ENCODE peak calls at places on chromosomes 5 and 9, in seven cellular contexts. R is kidney; O is SJSA1; S is right cardiac atrium; E is naive thymus-derived CD4-positive, alpha-beta T cell; L is cardiac muscle cell; M is fibroblast of lung. B is an unnamed sample.

GRCh38 chr5:140340605-140341004 is 5.8 kb downstream of the HBEGF start:
- DNase-seq in O (no peak), R (no peak), E (no peak), S (no peak), M (no peak), L (no peak), B (no peak)

GRCh38 chr5:51099173-51099853 is 283.9 kb upstream of the ISL1 start:
- DNase-seq in O (no peak), L (no peak), S (no peak), E (no peak), R (no peak), M (no peak), B (no peak)

GRCh38 chr5:133753856-133754255 is 141.5 kb upstream of the FSTL4 start:
- DNase-seq in S (no peak), O (no peak), E (no peak), R (no peak), L (no peak), M (no peak), B (no peak)

GRCh38 chr5:132469380-132470372 is 20.9 kb downstream of the IRF1 start:
- DNase-seq in O (no peak), L (no peak), E (no peak), S (no peak), R (peak; percentile 86), M (peak; percentile 72), B (peak; percentile 15)

GRCh38 chr9:124812401-124813016 is 35.6 kb downstream of the OLFML2A start:
- DNase-seq in R (peak; percentile 68), M (peak; percentile 95), L (no peak), O (peak; percentile 98), E (no peak), S (no peak), B (peak; percentile 95)

GRCh38 chr9:4167040-4167671 is 132.7 kb downstream of the GLIS3 start:
- DNase-seq in O (no peak), S (no peak), E (no peak), R (no peak), L (no peak), M (peak; percentile 89), B (no peak)

GRCh38 chr5:160020266-160020770 is 11.4 kb downstream of the TTC1 start:
- DNase-seq in R (no peak), L (no peak), S (no peak), O (no peak), M (no peak), E (no peak), B (no peak)

GRCh38 chr9:33517373-33517772 is 6.7 kb upstream of the ANKRD18B start:
- DNase-seq in E (no peak), R (no peak), L (peak; percentile 39), M (peak; percentile 66), S (no peak), O (no peak), B (no peak)

GRCh38 chr5:158530111-158530510 is 569.6 kb downstream of the EBF1 start:
- DNase-seq in L (no peak), O (no peak), R (no peak), E (no peak), M (no peak), S (no peak), B (no peak)

GRCh38 chr9:35746583-35746982 is 2.4 kb downstream of the GBA2 start:
- DNase-seq in S (no peak), R (no peak), M (no peak), E (no peak), L (no peak), O (no peak), B (no peak)

GRCh38 chr9:35748239-35748857 is 680 bp downstream of the GBA2 start:
- DNase-seq in S (no peak), M (no peak), R (no peak), O (no peak), E (no peak), L (no peak), B (no peak)

GRCh38 chr9:35748858-35749514 is at the start of the genes GBA2 and RGP1:
- DNase-seq in R (peak; percentile 95), E (peak; percentile 36), L (peak; percentile 91), O (peak; percentile 59), S (peak; percentile 94), M (peak; percentile 69), B (peak; percentile 81)

GRCh38 chr9:35743880-35744518 is 5.0 kb downstream of the GBA2 start:
- DNase-seq in M (no peak), R (no peak), S (no peak), E (no peak), O (no peak), L (no peak), B (no peak)

GRCh38 chr9:35745569-35745968 is 3.5 kb downstream of the GBA2 start:
- DNase-seq in O (no peak), S (no peak), L (no peak), E (no peak), R (no peak), M (no peak), B (no peak)
- H3K4me3 ChIP-seq in O (no peak overlapping the region), S (peak overlapping the region; percentile 98), L (peak overlapping the region; percentile 75), E (no peak overlapping the region), R (peak overlapping the region; percentile 91), M (peak overlapping the region; percentile 23), B (no peak overlapping the region)

DNA sequence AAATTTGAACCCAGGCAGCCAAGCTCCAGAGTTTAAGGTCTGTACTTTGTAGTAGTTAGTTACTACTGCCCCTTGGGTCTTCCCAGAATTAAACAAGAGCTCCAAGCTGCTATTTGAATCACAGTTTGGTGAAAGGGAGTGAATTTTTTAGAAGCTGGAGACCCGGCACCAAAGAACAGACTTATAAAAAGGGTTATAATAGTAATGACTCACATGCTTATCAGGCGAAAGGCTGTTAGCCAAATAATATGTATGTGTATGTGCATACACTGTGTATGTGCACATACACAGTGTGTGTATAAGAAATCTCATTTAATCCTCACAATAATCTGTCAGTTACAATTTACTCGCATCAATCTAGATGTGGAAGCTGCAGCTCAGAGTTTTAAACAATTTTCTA is 59.5 kb upstream of the ITGA1 start:
- DNase-seq in M (no peak), S (no peak), R (no peak), O (no peak), L (no peak), E (no peak), B (no peak)
- H3K27ac ChIP-seq in M (no peak overlapping the region), S (no peak overlapping the region), R (peak overlapping the region; percentile 8), O (peak overlapping the region; percentile 11), L (no peak overlapping the region), E (no peak overlapping the region), B (peak overlapping the region; percentile 71)

GRCh38 chr5:14264605-14265316 is 121.6 kb downstream of the TRIO start:
- DNase-seq in R (peak; percentile 95), M (peak; percentile 91), O (peak; percentile 98), S (peak; percentile 96), L (peak; percentile 93), E (peak; percentile 30), B (peak; percentile 93)
- H3K4me1 ChIP-seq in R (peaks cover 21% of the 10 kb centered on the region), M (peaks cover 51% of the 10 kb centered on the region), O (peaks cover 75% of the 10 kb centered on the region), S (peaks cover 18% of the 10 kb centered on the region), L (peaks cover 50% of the 10 kb centered on the region), E (no peaks in the 10 kb centered on the region), B (peaks cover 14% of the 10 kb centered on the region)

GRCh38 chr5:96257904-96258303 is 175.1 kb downstream of the PCSK1 start:
- DNase-seq in M (peak; percentile 35), S (no peak), L (no peak), O (peak; percentile 79), E (no peak), R (no peak), B (no peak)

GRCh38 chr5:96253140-96253539 is 179.9 kb downstream of the PCSK1 start:
- DNase-seq in E (no peak), M (no peak), O (no peak), L (no peak), R (no peak), S (no peak), B (no peak)

GRCh38 chr5:96256795-96257470 is 176.1 kb downstream of the PCSK1 start:
- DNase-seq in M (peak; percentile 81), E (no peak), R (no peak), L (peak; percentile 2), S (no peak), O (peak; percentile 81), B (peak; percentile 18)

GRCh38 chr5:96252596-96252995 is 180.5 kb downstream of the PCSK1 start:
- DNase-seq in L (no peak), M (no peak), O (no peak), E (no peak), S (no peak), R (no peak), B (no peak)

GRCh38 chr5:96254980-96255681 is 177.9 kb downstream of the PCSK1 start:
- DNase-seq in O (peak; percentile 73), E (no peak), R (no peak), L (no peak), M (peak; percentile 97), S (no peak), B (no peak)
- H3K4me3 ChIP-seq in O (no peak overlapping the region), E (no peak overlapping the region), R (no peak overlapping the region), L (no peak overlapping the region), M (no peak overlapping the region), S (no peak overlapping the region), B (no peak overlapping the region)

DNA sequence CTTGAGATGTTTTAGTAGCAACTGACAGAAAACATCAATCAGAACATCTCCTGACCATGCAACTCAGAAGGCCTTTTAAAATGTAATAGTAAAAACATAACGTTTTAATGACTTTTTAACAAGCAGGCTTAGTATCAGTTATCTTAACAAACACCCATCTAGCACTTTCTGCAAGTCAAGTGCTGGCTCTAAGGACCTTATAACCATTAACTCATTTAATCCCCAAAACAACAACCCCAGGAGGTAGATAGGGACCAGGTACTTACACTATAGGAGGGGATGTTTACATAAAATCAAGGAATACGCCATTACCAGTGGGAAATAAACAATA is 41.8 kb downstream of the ROR2 start:
- DNase-seq in M (no peak), S (no peak), E (no peak), R (no peak), L (no peak), O (no peak), B (no peak)
- H3K27ac ChIP-seq in M (no peak overlapping the region), S (no peak overlapping the region), E (no peak overlapping the region), R (no peak overlapping the region), L (peak overlapping the region; percentile 3), O (no peak overlapping the region), B (no peak overlapping the region)

GRCh38 chr9:92682269-92682668 is 12.3 kb upstream of the IPPK start:
- DNase-seq in R (no peak), M (no peak), S (no peak), O (no peak), E (no peak), L (no peak), B (no peak)
- H3K4me1 ChIP-seq in R (no peaks in the 10 kb centered on the region), M (no peaks in the 10 kb centered on the region), S (no peaks in the 10 kb centered on the region), O (no peaks in the 10 kb centered on the region), E (no peaks in the 10 kb centered on the region), L (no peaks in the 10 kb centered on the region), B (no peaks in the 10 kb centered on the region)

DNA sequence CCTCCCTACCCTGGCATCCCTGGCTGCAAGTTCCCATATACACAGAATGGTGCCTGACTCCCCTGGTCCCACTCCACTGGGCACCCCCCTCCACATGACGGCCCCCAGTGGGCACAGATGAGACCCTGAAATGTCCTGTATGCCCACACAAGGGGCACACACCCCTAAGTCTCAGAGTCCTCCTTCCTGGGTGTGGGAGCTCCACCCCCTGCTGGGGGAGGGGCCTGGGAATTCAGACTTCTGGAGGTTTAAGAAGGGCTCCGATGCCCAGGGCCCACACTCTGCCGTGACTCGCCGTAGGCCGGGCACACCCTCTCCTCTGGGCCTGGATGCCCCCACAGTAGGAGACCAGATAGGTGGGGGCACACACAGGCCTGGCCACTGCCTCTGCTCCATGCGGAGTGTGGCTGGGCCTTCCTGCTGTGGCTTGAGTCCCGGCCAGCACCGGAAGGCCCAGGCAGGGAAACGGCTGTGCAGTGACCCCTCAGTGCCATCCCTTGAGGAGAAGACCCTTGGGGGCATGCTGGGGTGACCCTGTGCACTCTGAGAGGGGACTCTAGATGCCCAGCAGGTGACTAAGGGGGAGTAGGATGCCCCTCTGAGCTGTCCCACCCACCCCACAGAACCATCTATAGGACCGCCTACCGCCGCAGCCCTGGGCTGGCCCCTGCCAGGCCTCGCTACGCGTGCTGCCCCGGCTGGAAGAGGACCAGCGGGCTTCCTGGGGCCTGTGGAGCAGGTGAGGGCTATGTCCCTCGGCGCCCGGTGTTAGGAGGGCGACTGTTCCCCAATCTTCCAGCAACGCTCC is 6.5 kb downstream of the EGFL7 start:
- DNase-seq in R (no peak), L (no peak), E (no peak), O (no peak), S (no peak), M (no peak), B (no peak)
- H3K4me3 ChIP-seq in R (peak overlapping the region; percentile 49), L (no peak overlapping the region), E (no peak overlapping the region), O (no peak overlapping the region), S (peak overlapping the region; percentile 64), M (no peak overlapping the region), B (peak overlapping the region; percentile 24)